ENCODE peak calls at places on chromosome 3, in five cellular contexts. B is endothelial cell, M is NCI-H2171 treated with DMSO at 0.1 percent for 48 hours, Z is NCI-H510A, S is NCI-H1694 treated with DMSO at 0.1 percent for 48 hours. H is an unnamed sample.

GRCh38 chr3:52108302-52109232 is 45.7 kb downstream of the POC1A start:
- DNase-seq in Z (no peak), S (no peak), B (no peak), M (no peak), H (peak)

GRCh38 chr3:32194653-32195052 is 43.8 kb upstream of the CMTM8 start:
- DNase-seq in M (no peak), S (no peak), B (no peak), Z (no peak), H (peak)

GRCh38 chr3:9420850-9421549 is 23.6 kb downstream of the SETD5 start:
- DNase-seq in S (no peak), B (no peak), Z (no peak), M (peak), H (no peak)

GRCh38 chr3:58137306-58137705 is 73.5 kb downstream of the DNASE1L3 start:
- DNase-seq in B (no peak), Z (no peak), S (no peak), M (no peak), H (no peak)

GRCh38 chr3:126352476-126353454 is 4.4 kb downstream of the KLF15 start:
- DNase-seq in M (no peak), Z (no peak), S (no peak), B (no peak), H (no peak)

GRCh38 chr3:23648326-23648964 is 157.3 kb upstream of the UBE2E1 start:
- DNase-seq in B (no peak), Z (no peak), M (no peak), S (no peak), H (peak)

GRCh38 chr3:115062412-115062956 is 84.6 kb downstream of the ZBTB20 start:
- DNase-seq in S (no peak), M (no peak), B (no peak), Z (no peak), H (no peak)

GRCh38 chr3:178618197-178618596 is 82.0 kb downstream of the KCNMB2 start:
- DNase-seq in Z (no peak), B (no peak), S (peak), M (peak), H (no peak)

GRCh38 chr3:83033123-83033522 is 1271.7 kb upstream of the GBE1 start:
- DNase-seq in Z (no peak), B (no peak), S (peak), M (no peak), H (no peak)

GRCh38 chr3:12553921-12554391 is 2.9 kb upstream of the MKRN2 start:
- DNase-seq in Z (no peak), S (no peak), B (no peak), M (no peak), H (peak)

GRCh38 chr3:85387913-85388510 is 429.2 kb downstream of the CADM2 start:
- DNase-seq in M (peak), S (no peak), B (no peak), Z (no peak), H (peak)

GRCh38 chr3:58005662-58006061 is 2.6 kb upstream of the FLNB start:
- DNase-seq in Z (no peak), M (no peak), S (no peak), B (no peak), H (no peak)

GRCh38 chr3:29889230-29889629 is 608.4 kb downstream of the RBMS3 start:
- DNase-seq in M (no peak), Z (no peak), S (no peak), B (no peak), H (no peak)

GRCh38 chr3:112042842-112043280 is 8.3 kb downstream of the TMPRSS7 start:
- DNase-seq in M (peak), Z (peak), S (no peak), B (no peak), H (no peak)

GRCh38 chr3:141389703-141390102 is 21.4 kb downstream of the ZBTB38 start:
- DNase-seq in S (peak), Z (no peak), M (no peak), B (no peak), H (no peak)

GRCh38 chr3:185788292-185788691 is 36.5 kb downstream of the IGF2BP2 start:
- DNase-seq in S (no peak), Z (no peak), M (no peak), B (no peak), H (no peak)

GRCh38 chr3:150130404-150131100 is 159.9 kb upstream of the PFN2 start:
- DNase-seq in M (no peak), S (no peak), Z (no peak), B (no peak), H (peak)

GRCh38 chr3:19147905-19148767 is at the start of gene KCNH8:
- DNase-seq in B (peak), Z (peak), S (peak), M (peak), H (peak)

GRCh38 chr3:122858373-122858772 is 63.5 kb downstream of the SLC49A4 start:
- DNase-seq in Z (no peak), M (peak), B (no peak), S (peak), H (peak)

GRCh38 chr3:139187154-139187553 is 142.5 kb upstream of the PRR23C start:
- DNase-seq in S (no peak), Z (no peak), M (no peak), B (no peak), H (peak)

GRCh38 chr3:133487204-133487603 is 86.3 kb upstream of the CDV3 start:
- DNase-seq in Z (no peak), S (no peak), M (no peak), B (no peak), H (no peak)

GRCh38 chr3:13704174-13704573 is 155.2 kb downstream of the FBLN2 start:
- DNase-seq in S (no peak), Z (no peak), M (no peak), B (no peak), H (no peak)

GRCh38 chr3:191397771-191398170 is 63.2 kb upstream of the PYDC2 start:
- DNase-seq in M (no peak), B (no peak), Z (no peak), S (no peak), H (no peak)

GRCh38 chr3:123834631-123835030 is 49.5 kb downstream of the MYLK start:
- DNase-seq in B (no peak), Z (no peak), M (no peak), S (no peak), H (no peak)

GRCh38 chr3:71728632-71729342 is 3.6 kb upstream of the EIF4E3 start:
- DNase-seq in Z (no peak), S (peak), M (peak), B (peak), H (peak)

GRCh38 chr3:48633256-48633655 is 2.0 kb downstream of the SLC26A6 start:
- DNase-seq in S (no peak), B (no peak), M (no peak), Z (no peak), H (no peak)

GRCh38 chr3:20043825-20044224 is 3.6 kb downstream of the KAT2B start:
- DNase-seq in S (no peak), M (no peak), Z (no peak), B (no peak), H (no peak)

GRCh38 chr3:123447749-123448502 is 964 bp downstream of the ADCY5 start:
- DNase-seq in S (no peak), B (peak), Z (no peak), M (peak), H (peak)

GRCh38 chr3:36373084-36373483 is 7.2 kb upstream of the STAC start:
- DNase-seq in B (no peak), S (no peak), M (no peak), Z (no peak), H (no peak)

GRCh38 chr3:126742057-126742456 is 38.0 kb downstream of the CHCHD6 start:
- DNase-seq in S (no peak), M (no peak), Z (no peak), B (no peak), H (no peak)

GRCh38 chr3:99128740-99129505 is 227.4 kb upstream of the DCBLD2 start:
- DNase-seq in B (no peak), Z (no peak), S (no peak), M (no peak), H (no peak)

GRCh38 chr3:43031490-43032216 is 52.5 kb downstream of the GASK1A start:
- DNase-seq in B (no peak), S (no peak), Z (no peak), M (no peak), H (no peak)

GRCh38 chr3:23807161-23808015 is 1.6 kb downstream of the UBE2E1 start:
- DNase-seq in Z (no peak), S (no peak), B (no peak), M (peak), H (peak)

GRCh38 chr3:184261270-184262165 is at the start of gene CAMK2N2:
- DNase-seq in Z (peak), B (peak), S (peak), M (peak), H (peak)

GRCh38 chr3:61181874-61182273 is 69.4 kb downstream of the FHIT start:
- DNase-seq in M (peak), S (no peak), Z (peak), B (no peak), H (peak)